ENCODE peak calls at places on chromosomes 16 and 17, in eight cellular contexts. G is tibial artery; S is cardiac muscle cell; H is HCT116; X is CD8-positive, alpha-beta memory T cell; V is sigmoid colon; W is adrenal gland; U is MM.1S. T is an unnamed sample. For H3K4me1, the result is how much of the 10 kb centered on the place peaks cover.

GRCh38 chr17:76137351-76138233 is 3.5 kb downstream of the FOXJ1 start:
- DNase-seq in S (peak), X (no peak), G (no peak), H (no peak), V (no peak), W (no peak), U (no peak), T (no peak)

GRCh38 chr17:66675991-66676371 is 158.9 kb upstream of the CACNG5 start:
- DNase-seq in X (no peak), V (peak), U (no peak), S (no peak), W (no peak), G (no peak), H (no peak), T (no peak)

GRCh38 chr16:87435399-87436224 is 43.5 kb downstream of the MAP1LC3B start:
- DNase-seq in W (no peak), U (no peak), V (no peak), X (no peak), H (no peak), S (no peak), G (peak), T (no peak)

GRCh38 chr17:41440531-41441033 is at the start of gene KRT38:
- DNase-seq in V (no peak), G (no peak), W (no peak), H (no peak), X (no peak), U (no peak), S (no peak), T (no peak)

GRCh38 chr16:86283944-86284343 is 226.4 kb upstream of the FOXF1 start:
- DNase-seq in X (no peak), W (no peak), S (no peak), G (no peak), H (no peak), V (no peak), U (no peak), T (no peak)

GRCh38 chr16:21645261-21645721 is 7.1 kb downstream of the IGSF6 start:
- DNase-seq in W (no peak), S (no peak), U (peak), G (no peak), V (no peak), X (peak), H (no peak), T (no peak)

GRCh38 chr17:76088868-76089576 is 10.0 kb downstream of the ZACN start:
- DNase-seq in X (no peak), H (no peak), G (no peak), S (no peak), U (no peak), W (no peak), V (peak), T (no peak)

GRCh38 chr17:47200325-47200663 is 8.9 kb upstream of the MYL4 start:
- DNase-seq in G (no peak), U (peak), W (no peak), H (no peak), X (no peak), S (no peak), V (no peak), T (no peak)

GRCh38 chr16:27762441-27762840 is 212.5 kb downstream of the KATNIP start:
- DNase-seq in G (no peak), W (no peak), H (peak), V (no peak), X (no peak), S (no peak), U (no peak), T (no peak)

GRCh38 chr17:67779098-67779672 is 46.1 kb upstream of the BPTF start:
- DNase-seq in W (peak), G (peak), V (peak), X (no peak), U (peak), H (peak), S (peak), T (no peak)

GRCh38 chr17:45425125-45425983 is 7.3 kb downstream of the ARHGAP27 start:
- DNase-seq in G (no peak), S (peak), X (no peak), V (no peak), W (no peak), U (no peak), H (peak), T (peak)

GRCh38 chr16:12484426-12484825 is 319.3 kb downstream of the CPPED1 start:
- DNase-seq in G (no peak), W (no peak), U (no peak), H (no peak), S (no peak), X (no peak), V (no peak), T (no peak)

GRCh38 chr17:57033296-57033695 is 51.8 kb upstream of the AKAP1 start:
- DNase-seq in H (no peak), V (no peak), S (peak), X (no peak), G (peak), W (no peak), U (no peak), T (no peak)

GRCh38 chr16:88977028-88977844 is at the start of gene CBFA2T3:
- DNase-seq in W (peak), V (peak), X (no peak), H (no peak), S (no peak), U (peak), G (peak), T (peak)

GRCh38 chr16:89770367-89770766 is 46.1 kb downstream of the FANCA start:
- DNase-seq in G (no peak), V (no peak), S (no peak), X (no peak), U (no peak), W (no peak), H (no peak), T (no peak)

GRCh38 chr17:14396542-14396941 is 95.7 kb downstream of the HS3ST3B1 start:
- DNase-seq in G (no peak), H (no peak), U (no peak), W (no peak), V (no peak), X (no peak), S (no peak), T (no peak)

GRCh38 chr17:72702136-72702735 is 390.3 kb downstream of the SLC39A11 start:
- DNase-seq in G (no peak), V (no peak), S (no peak), U (no peak), W (no peak), H (peak), X (no peak), T (no peak)

GRCh38 chr17:43987131-43988021 is 17.0 kb upstream of the NAGS start:
- DNase-seq in U (no peak), W (no peak), H (no peak), V (no peak), X (no peak), S (no peak), G (no peak), T (no peak)

GRCh38 chr16:85757341-85757822 is 6.5 kb upstream of the C16orf74 start:
- DNase-seq in X (no peak), G (no peak), H (no peak), V (no peak), S (no peak), W (no peak), U (no peak), T (no peak)

GRCh38 chr17:3792481-3792880 is 8.5 kb downstream of the ITGAE start:
- DNase-seq in W (no peak), H (no peak), V (no peak), U (no peak), S (no peak), X (no peak), G (no peak), T (no peak)

GRCh38 chr16:31052131-31052530 is 18.8 kb downstream of the STX4 start:
- DNase-seq in X (no peak), U (no peak), H (peak), S (no peak), V (no peak), W (peak), G (peak), T (no peak)

GRCh38 chr17:60398227-60398959 is 6.5 kb upstream of the USP32 start:
- DNase-seq in S (no peak), X (no peak), W (no peak), V (no peak), U (no peak), H (no peak), G (no peak), T (no peak)

GRCh38 chr16:85238233-85238647 is 126.0 kb upstream of the CIBAR2 start:
- DNase-seq in G (peak), W (peak), S (peak), V (peak), X (no peak), H (no peak), U (no peak), T (peak)

GRCh38 chr17:50952889-50953288 is 86.7 kb upstream of the TOB1 start:
- DNase-seq in V (no peak), U (no peak), X (no peak), S (no peak), H (no peak), W (no peak), G (no peak), T (no peak)

GRCh38 chr17:3802461-3803307 is 1.7 kb upstream of the ITGAE start:
- DNase-seq in X (no peak), S (no peak), W (peak), H (no peak), U (no peak), G (peak), V (peak), T (no peak)

GRCh38 chr17:16486373-16487250 is 5.4 kb downstream of the LRRC75A start:
- DNase-seq in G (peak), S (peak), U (no peak), X (no peak), H (no peak), W (peak), V (peak), T (peak)

GRCh38 chr16:58665200-58665599 is 19.4 kb downstream of the SLC38A7 start:
- DNase-seq in G (no peak), H (no peak), S (no peak), W (no peak), U (no peak), X (no peak), V (no peak), T (no peak)

GRCh38 chr17:40035162-40035559 is 19.0 kb downstream of the MED24 start:
- DNase-seq in G (no peak), S (peak), W (no peak), X (no peak), U (no peak), H (no peak), V (no peak), T (no peak)

GRCh38 chr16:88405325-88406060 is 22.7 kb downstream of the ZNF469 start:
- DNase-seq in U (no peak), W (no peak), G (peak), X (no peak), V (no peak), H (no peak), S (no peak), T (no peak)

GRCh38 chr17:15409721-15410247 is 57.6 kb downstream of the CDRT4 start:
- DNase-seq in U (no peak), S (no peak), H (no peak), G (peak), V (peak), W (no peak), X (no peak), T (no peak)

GRCh38 chr17:38543403-38544174 is 62.2 kb downstream of the SRCIN1 start:
- DNase-seq in H (no peak), U (no peak), W (no peak), X (no peak), G (no peak), S (no peak), V (no peak), T (no peak)

GRCh38 chr17:21460358-21460757 is 84.2 kb downstream of the KCNJ12 start:
- DNase-seq in V (no peak), X (no peak), W (no peak), G (no peak), H (no peak), U (no peak), S (no peak), T (no peak)

GRCh38 chr17:16599537-16599936 is 30.5 kb upstream of the ZNF287 start:
- DNase-seq in X (no peak), H (no peak), G (no peak), U (no peak), S (no peak), W (no peak), V (no peak), T (no peak)

GRCh38 chr16:66904846-66905632 is 13.6 kb downstream of the CDH16 start:
- DNase-seq in H (no peak), S (peak), U (no peak), X (no peak), G (no peak), V (no peak), W (no peak), T (peak)

GRCh38 chr17:19750020-19750572 is 2.0 kb upstream of the ALDH3A1 start:
- DNase-seq in U (no peak), H (no peak), G (no peak), V (no peak), W (no peak), X (no peak), S (no peak), T (no peak)

GRCh38 chr17:19752216-19753048 is 4.3 kb upstream of the ALDH3A1 start:
- DNase-seq in V (peak), W (no peak), H (no peak), S (no peak), U (no peak), G (no peak), X (no peak), T (no peak)

GRCh38 chr17:19753049-19753444 is 4.9 kb upstream of the ALDH3A1 start:
- DNase-seq in V (peak), H (peak), U (no peak), G (peak), W (peak), X (no peak), S (no peak), T (peak)

GRCh38 chr17:19748807-19749193 is 702 bp upstream of the ALDH3A1 start:
- DNase-seq in U (no peak), S (no peak), G (no peak), X (no peak), V (no peak), H (no peak), W (no peak), T (no peak)

GRCh38 chr17:19750835-19751234 is 2.7 kb upstream of the ALDH3A1 start:
- DNase-seq in X (no peak), V (no peak), W (no peak), U (no peak), H (no peak), S (no peak), G (no peak), T (no peak)
- H3K4me1 ChIP-seq in X (under half), V (under half), W (under half), U (under half), H (half or more), S (under half), G (under half), T (under half)

GRCh38 chr16:10878644-10879498 is 1.9 kb downstream of the CIITA start:
- DNase-seq in W (peak), S (no peak), G (peak), H (no peak), U (peak), X (no peak), V (peak), T (peak)

GRCh38 chr16:10876305-10876704 is 697 bp upstream of the CIITA start:
- DNase-seq in U (no peak), H (no peak), G (no peak), W (no peak), S (no peak), X (no peak), V (no peak), T (no peak)

GRCh38 chr16:10876799-10877341 is at the start of gene CIITA:
- DNase-seq in X (peak), V (peak), G (peak), W (peak), S (no peak), U (peak), H (peak), T (peak)

GRCh38 chr16:10878328-10878643 is 1.3 kb downstream of the CIITA start:
- DNase-seq in H (no peak), W (no peak), U (no peak), V (no peak), X (no peak), G (no peak), S (no peak), T (no peak)

DNA sequence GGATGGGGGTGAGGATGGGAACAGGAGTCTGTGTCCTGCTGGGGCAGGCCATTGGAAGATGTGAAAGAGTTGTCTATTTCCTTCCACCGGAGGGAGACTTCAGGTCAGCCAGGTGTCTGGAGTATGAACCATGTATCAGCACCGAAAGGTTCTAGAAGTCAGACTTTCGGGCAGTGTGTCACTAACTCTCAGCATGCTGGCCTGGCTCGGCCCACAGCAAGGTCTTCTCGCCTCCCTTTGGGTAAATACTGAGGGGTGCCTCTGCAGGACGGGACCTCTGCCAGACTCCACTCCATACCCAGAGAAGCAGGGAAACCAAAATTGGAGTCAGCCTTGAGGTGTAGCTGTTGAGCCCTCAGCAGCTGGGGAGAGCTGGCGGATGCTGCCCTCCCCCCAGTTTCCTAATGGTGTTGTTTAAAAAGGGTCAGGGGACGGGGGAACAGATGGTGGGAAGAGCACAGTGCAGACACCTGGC is 507 bp downstream of the CIITA start:
- DNase-seq in S (no peak), G (no peak), W (no peak), H (no peak), X (no peak), U (peak), V (no peak), T (no peak)
- H3K4me3 ChIP-seq in S (no peak), G (peak), W (no peak), H (no peak), X (peak), U (peak), V (no peak), T (peak)

GRCh38 chr16:19105891-19106624 is 7.7 kb upstream of the ITPRIPL2 start:
- DNase-seq in W (no peak), V (no peak), X (no peak), S (no peak), H (no peak), U (no peak), G (no peak), T (peak)

GRCh38 chr16:19109288-19109664 is 4.5 kb upstream of the ITPRIPL2 start:
- DNase-seq in G (no peak), V (no peak), H (no peak), U (no peak), W (no peak), X (no peak), S (no peak), T (no peak)

GRCh38 chr16:19106625-19107020 is 7.1 kb upstream of the ITPRIPL2 start:
- DNase-seq in H (no peak), G (no peak), S (no peak), W (no peak), U (no peak), V (no peak), X (no peak), T (no peak)

GRCh38 chr16:19110537-19111391 is 3.0 kb upstream of the ITPRIPL2 start:
- DNase-seq in H (no peak), U (no peak), W (no peak), V (no peak), S (no peak), X (no peak), G (no peak), T (no peak)

DNA sequence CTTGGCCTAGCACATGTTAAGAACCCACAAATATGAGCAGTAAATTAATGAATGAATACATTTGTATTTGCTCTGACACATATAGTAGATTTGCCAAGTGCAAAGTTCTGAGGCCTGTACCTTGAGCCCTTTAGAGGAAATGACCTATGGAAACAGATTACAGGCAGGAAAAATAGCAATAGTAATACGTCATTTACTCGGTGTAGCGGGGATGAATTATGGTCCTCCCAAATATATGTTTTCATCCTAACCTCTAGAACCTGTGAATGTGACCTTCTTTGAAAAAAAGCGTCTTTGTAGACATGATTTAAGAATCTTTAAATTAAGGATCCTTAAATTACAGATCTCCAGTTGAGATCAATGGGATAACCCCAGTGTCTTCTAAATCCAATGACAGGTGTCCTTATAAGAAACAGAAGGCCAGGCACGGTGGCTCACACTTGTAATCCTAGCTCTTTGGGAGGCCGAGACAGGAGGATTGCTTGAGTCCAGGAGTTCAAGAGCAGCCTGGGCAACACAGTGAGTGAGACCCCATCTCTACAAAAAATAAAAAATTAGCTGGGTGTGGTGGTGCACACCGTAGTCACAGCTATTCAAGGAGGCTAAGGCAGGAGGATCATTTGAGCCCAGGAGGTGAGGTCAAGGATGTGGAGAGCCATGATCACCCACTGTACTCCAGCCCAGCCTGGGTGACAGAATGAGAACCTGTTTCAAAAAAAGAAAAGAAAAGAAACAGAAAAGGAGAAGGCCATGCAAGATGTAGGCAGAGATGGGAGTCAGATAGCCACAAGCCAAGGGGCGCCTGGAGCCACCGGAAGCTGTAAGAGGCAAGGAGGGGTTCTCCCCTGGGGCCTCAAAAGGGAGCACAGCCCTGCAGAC is 5.1 kb upstream of the ITPRIPL2 start:
- DNase-seq in V (no peak), H (no peak), G (no peak), S (no peak), W (no peak), U (no peak), X (no peak), T (no peak)
- H3K4me1 ChIP-seq in V (under half), H (half or more), G (under half), S (under half), W (under half), U (under half), X (under half), T (under half)

GRCh38 chr16:1340730-1341494 is 7.5 kb downstream of the BAIAP3 start:
- DNase-seq in W (no peak), U (no peak), X (no peak), V (no peak), S (no peak), G (no peak), H (no peak), T (no peak)

GRCh38 chr16:1341495-1342388 is 8.3 kb downstream of the BAIAP3 start:
- DNase-seq in V (no peak), W (no peak), U (no peak), X (no peak), H (no peak), G (no peak), S (no peak), T (no peak)

GRCh38 chr16:1344499-1344898 is 7.2 kb downstream of the TSR3 start:
- DNase-seq in U (no peak), X (no peak), G (no peak), H (no peak), W (no peak), S (no peak), V (no peak), T (no peak)

GRCh38 chr16:1343428-1344242 is 8.0 kb downstream of the TSR3 start:
- DNase-seq in U (no peak), W (no peak), S (no peak), H (no peak), X (no peak), G (no peak), V (no peak), T (no peak)

GRCh38 chr16:1342526-1343427 is 8.9 kb downstream of the TSR3 start:
- DNase-seq in W (peak), X (peak), G (peak), S (peak), U (peak), H (peak), V (peak), T (peak)
- H3K4me3 ChIP-seq in W (no peak), X (peak), G (peak), S (peak), U (peak), H (no peak), V (no peak), T (peak)

GRCh38 chr16:2967721-2968161 is 1.4 kb upstream of the PAQR4 start:
- DNase-seq in G (no peak), U (no peak), S (no peak), H (no peak), X (no peak), V (no peak), W (no peak), T (peak)
- H3K4me1 ChIP-seq in G (half or more), U (under half), S (under half), H (half or more), X (under half), V (half or more), W (under half), T (under half)

T was measured in kidney.